ENCODE peak calls at places on chromosomes 16 and 17, in ten cellular contexts. C is AG09309; D is activated CD4-positive, alpha-beta T cell treated with anti-CD3 and anti-CD28 coated beads, Interleukin-2, amount 50 U/mL, for 24 hours; N is kidney tubule cell; G is naive thymus-derived CD8-positive, alpha-beta T cell; U is putamen; E is C1 segment of cervical spinal cord; J is effector memory CD4-positive, alpha-beta T cell; M is stimulated activated CD4-positive, alpha-beta T cell treated with anti-CD3 and anti-CD28 coated beads, Interleukin-4, amount 100 ng/mL, for 24 hours; Q is kidney epithelial cell. Y is an unnamed sample.

GRCh38 chr17:35089846-35090193 is 26.3 kb upstream of the RFFL start:
- DNase-seq in C (no peak), D (peak; percentile 41), N (peak; percentile 82), G (peak; percentile 5), U (no peak), E (no peak), J (no peak), M (peak; percentile 57), Q (no peak), Y (peak; percentile 58)

GRCh38 chr16:76639685-76640289 is 362.6 kb downstream of the CNTNAP4 start:
- DNase-seq in C (no peak), D (no peak), N (peak; percentile 34), G (no peak), U (peak; percentile 7), E (no peak), J (no peak), M (no peak), Q (no peak), Y (peak; percentile 61)

GRCh38 chr17:37060966-37061365 is 112.2 kb downstream of the AATF start:
- DNase-seq in C (no peak), D (no peak), N (no peak), G (no peak), U (no peak), E (no peak), J (no peak), M (no peak), Q (no peak), Y (no peak)

GRCh38 chr17:5584383-5584951 is at the start of gene NLRP1:
- DNase-seq in C (peak; percentile 80), D (peak; percentile 93), N (peak; percentile 88), G (peak; percentile 82), U (peak; percentile 52), E (peak; percentile 65), J (peak; percentile 95), M (peak; percentile 94), Q (peak; percentile 48), Y (peak; percentile 84)

GRCh38 chr17:78748048-78748729 is 33.9 kb downstream of the CYTH1 start:
- DNase-seq in C (no peak), D (no peak), N (no peak), G (no peak), U (no peak), E (no peak), J (no peak), M (peak; percentile 62), Q (no peak), Y (no peak)

GRCh38 chr17:2232244-2232638 is 71.3 kb downstream of the SMG6 start:
- DNase-seq in C (peak; percentile 81), D (no peak), N (peak; percentile 72), G (no peak), U (no peak), E (no peak), J (no peak), M (no peak), Q (no peak), Y (no peak)

GRCh38 chr17:49260011-49260921 is 29.7 kb upstream of the PHOSPHO1 start:
- DNase-seq in C (peak; percentile 61), D (peak; percentile 37), N (peak; percentile 84), G (peak; percentile 40), U (no peak), E (peak; percentile 8), J (peak; percentile 29), M (peak; percentile 59), Q (peak; percentile 49), Y (no peak)

GRCh38 chr16:17836868-17837602 is 366.3 kb upstream of the XYLT1 start:
- DNase-seq in C (peak; percentile 96), D (no peak), N (no peak), G (no peak), U (peak; percentile 52), E (no peak), J (no peak), M (no peak), Q (peak; percentile 25), Y (no peak)

GRCh38 chr16:58938856-58939255 is 204.7 kb upstream of the GOT2 start:
- DNase-seq in C (no peak), D (no peak), N (no peak), G (no peak), U (no peak), E (no peak), J (no peak), M (no peak), Q (no peak), Y (no peak)

GRCh38 chr17:39264119-39264518 is 38.4 kb upstream of the STAC2 start:
- DNase-seq in C (no peak), D (no peak), N (no peak), G (no peak), U (no peak), E (no peak), J (no peak), M (no peak), Q (no peak), Y (peak; percentile 26)

GRCh38 chr16:88542231-88542630 is 28.0 kb upstream of the ZC3H18 start:
- DNase-seq in C (no peak), D (no peak), N (no peak), G (no peak), U (no peak), E (no peak), J (no peak), M (no peak), Q (no peak), Y (no peak)

GRCh38 chr17:50956750-50957523 is 90.8 kb upstream of the TOB1 start:
- DNase-seq in C (no peak), D (peak; percentile 53), N (peak; percentile 56), G (peak; percentile 45), U (no peak), E (peak; percentile 39), J (peak; percentile 44), M (peak; percentile 70), Q (no peak), Y (peak; percentile 50)

GRCh38 chr17:17072546-17072945 is 30.3 kb downstream of the MPRIP start:
- DNase-seq in C (no peak), D (no peak), N (no peak), G (no peak), U (no peak), E (no peak), J (no peak), M (no peak), Q (no peak), Y (no peak)

GRCh38 chr16:83615131-83615530 is 192.6 kb upstream of the HSBP1 start:
- DNase-seq in C (no peak), D (no peak), N (peak; percentile 4), G (no peak), U (no peak), E (no peak), J (no peak), M (no peak), Q (no peak), Y (no peak)

GRCh38 chr17:77618731-77619130 is 339.8 kb upstream of the TNRC6C start:
- DNase-seq in C (no peak), D (no peak), N (no peak), G (no peak), U (no peak), E (no peak), J (no peak), M (no peak), Q (no peak), Y (no peak)

GRCh38 chr17:50141026-50141749 is 9.3 kb downstream of the PPP1R9B start:
- DNase-seq in C (no peak), D (no peak), N (no peak), G (no peak), U (no peak), E (no peak), J (no peak), M (no peak), Q (no peak), Y (no peak)

GRCh38 chr16:73051903-73052302 is 4.0 kb upstream of the ZFHX3 start:
- DNase-seq in C (no peak), D (no peak), N (no peak), G (no peak), U (no peak), E (no peak), J (no peak), M (no peak), Q (no peak), Y (no peak)

GRCh38 chr16:70777496-70777895 is 23.5 kb downstream of the VAC14 start:
- DNase-seq in C (no peak), D (no peak), N (no peak), G (no peak), U (no peak), E (no peak), J (no peak), M (no peak), Q (no peak), Y (no peak)

GRCh38 chr17:61317779-61318178 is 81.9 kb upstream of the TBX2 start:
- DNase-seq in C (no peak), D (no peak), N (no peak), G (no peak), U (no peak), E (no peak), J (no peak), M (no peak), Q (no peak), Y (no peak)

GRCh38 chr16:66405057-66405783 is 21.9 kb upstream of the BEAN1 start:
- DNase-seq in C (no peak), D (no peak), N (no peak), G (no peak), U (no peak), E (no peak), J (no peak), M (no peak), Q (no peak), Y (no peak)

GRCh38 chr16:80300456-80300855 is 240.3 kb upstream of the DYNLRB2 start:
- DNase-seq in C (no peak), D (no peak), N (peak; percentile 65), G (no peak), U (no peak), E (no peak), J (no peak), M (no peak), Q (no peak), Y (no peak)

GRCh38 chr17:4722678-4723240 is 8.5 kb upstream of the MED11 start:
- DNase-seq in C (no peak), D (no peak), N (no peak), G (no peak), U (no peak), E (no peak), J (no peak), M (no peak), Q (no peak), Y (no peak)

GRCh38 chr17:42233994-42234393 is 39.7 kb upstream of the GHDC start:
- DNase-seq in C (no peak), D (no peak), N (no peak), G (no peak), U (no peak), E (no peak), J (no peak), M (no peak), Q (no peak), Y (no peak)

GRCh38 chr16:82038941-82039340 is 3.9 kb downstream of the HSD17B2 start:
- DNase-seq in C (no peak), D (no peak), N (no peak), G (no peak), U (no peak), E (no peak), J (no peak), M (no peak), Q (no peak), Y (no peak)

GRCh38 chr16:53680756-53681155 is 22.9 kb downstream of the RPGRIP1L start:
- DNase-seq in C (no peak), D (no peak), N (no peak), G (no peak), U (no peak), E (no peak), J (no peak), M (no peak), Q (no peak), Y (no peak)

GRCh38 chr16:13902677-13903076 is 17.3 kb upstream of the ERCC4 start:
- DNase-seq in C (no peak), D (no peak), N (peak; percentile 10), G (no peak), U (no peak), E (no peak), J (no peak), M (no peak), Q (no peak), Y (no peak)

GRCh38 chr17:51427259-51428255 is 167.2 kb downstream of the UTP18 start:
- DNase-seq in C (no peak), D (peak; percentile 42), N (peak; percentile 20), G (peak; percentile 50), U (no peak), E (no peak), J (peak; percentile 83), M (peak; percentile 58), Q (no peak), Y (no peak)

GRCh38 chr16:1102921-1103648 is 7.0 kb upstream of the C1QTNF8 start:
- DNase-seq in C (no peak), D (peak; percentile 42), N (peak; percentile 34), G (peak; percentile 76), U (no peak), E (no peak), J (peak; percentile 50), M (peak; percentile 71), Q (no peak), Y (no peak)